ENCODE peak calls at places on chromosome 4, in ten cellular contexts. T is tibial artery, F is fibroblast of the aortic adventitia, D is nephron progenitor cell, I is GM10248, V is AG09319, Y is neural crest cell, P is upper lobe of right lung, N is fibroblast of lung, W is ovary. E is an unnamed sample.

GRCh38 chr4:128649575-128650205 is 159.8 kb upstream of the JADE1 start:
- DNase-seq in T (no peak), F (peak; percentile 46), D (no peak), I (no peak), V (no peak), Y (no peak), P (no peak), N (peak; percentile 75), W (no peak), E (no peak)

GRCh38 chr4:173436149-173436579 is 37.2 kb upstream of the SCRG1 start:
- DNase-seq in T (no peak), F (peak; percentile 94), D (peak; percentile 33), I (no peak), V (peak; percentile 59), Y (no peak), P (no peak), N (peak; percentile 92), W (no peak), E (no peak)

GRCh38 chr4:3107271-3108185 is 33.0 kb downstream of the HTT start:
- DNase-seq in T (peak; percentile 61), F (peak; percentile 59), D (no peak), I (no peak), V (no peak), Y (no peak), P (no peak), N (no peak), W (no peak), E (no peak)

GRCh38 chr4:33080262-33080661 is 2360.1 kb downstream of the PCDH7 start:
- DNase-seq in T (no peak), F (no peak), D (no peak), I (no peak), V (no peak), Y (no peak), P (no peak), N (no peak), W (no peak), E (no peak)

GRCh38 chr4:8280158-8280875 is 10.8 kb downstream of the HTRA3 start:
- DNase-seq in T (no peak), F (no peak), D (no peak), I (no peak), V (no peak), Y (no peak), P (no peak), N (no peak), W (peak; percentile 29), E (no peak)

GRCh38 chr4:103757631-103758030 is 37.8 kb upstream of the TACR3 start:
- DNase-seq in T (no peak), F (no peak), D (no peak), I (no peak), V (no peak), Y (no peak), P (no peak), N (no peak), W (no peak), E (no peak)

GRCh38 chr4:42048394-42048793 is 58.1 kb downstream of the SLC30A9 start:
- DNase-seq in T (no peak), F (peak; percentile 75), D (no peak), I (no peak), V (no peak), Y (no peak), P (no peak), N (peak; percentile 85), W (no peak), E (no peak)

GRCh38 chr4:168655182-168655581 is 158.3 kb downstream of the PALLD start:
- DNase-seq in T (no peak), F (no peak), D (no peak), I (no peak), V (no peak), Y (no peak), P (no peak), N (no peak), W (no peak), E (no peak)

GRCh38 chr4:159564615-159565014 is 461.7 kb downstream of the RAPGEF2 start:
- DNase-seq in T (no peak), F (no peak), D (no peak), I (no peak), V (no peak), Y (no peak), P (no peak), N (no peak), W (no peak), E (no peak)

GRCh38 chr4:17577660-17578481 is 873 bp downstream of the LAP3 start:
- DNase-seq in T (peak; percentile 47), F (peak; percentile 22), D (peak; percentile 56), I (no peak), V (no peak), Y (no peak), P (peak; percentile 79), N (peak; percentile 20), W (peak; percentile 56), E (peak; percentile 43)

GRCh38 chr4:7332216-7333023 is 102.3 kb downstream of the PSAPL1 start:
- DNase-seq in T (no peak), F (peak; percentile 35), D (no peak), I (no peak), V (no peak), Y (no peak), P (no peak), N (peak; percentile 91), W (peak; percentile 78), E (no peak)

GRCh38 chr4:98300706-98301105 is 39.5 kb downstream of the RAP1GDS1 start:
- DNase-seq in T (no peak), F (no peak), D (no peak), I (no peak), V (no peak), Y (no peak), P (no peak), N (no peak), W (no peak), E (no peak)

GRCh38 chr4:31051565-31051964 is 331.4 kb downstream of the PCDH7 start:
- DNase-seq in T (no peak), F (peak; percentile 11), D (no peak), I (no peak), V (no peak), Y (no peak), P (no peak), N (peak; percentile 65), W (no peak), E (no peak)
- TF ChIP-seq CTCF in T (no peak), F (no peak), D (no peak), I (no peak), V (no peak), Y (no peak), P (no peak), N (no peak), W (no peak), E (no peak)

GRCh38 chr4:152348670-152349069 is 187.2 kb downstream of the FBXW7 start:
- DNase-seq in T (no peak), F (peak; percentile 47), D (no peak), I (no peak), V (no peak), Y (no peak), P (no peak), N (peak; percentile 10), W (no peak), E (no peak)
- TF ChIP-seq CTCF in T (peak; percentile 13), F (peak; percentile 61), D (peak; percentile 19), I (no peak), V (peak; percentile 17), Y (peak; percentile 49), P (no peak), N (peak; percentile 12), W (no peak), E (no peak)

GRCh38 chr4:85688055-85688740 is 213.2 kb downstream of the ARHGAP24 start:
- DNase-seq in T (no peak), F (no peak), D (no peak), I (no peak), V (no peak), Y (no peak), P (no peak), N (no peak), W (no peak), E (no peak)

GRCh38 chr4:85681194-85681803 is 206.3 kb downstream of the ARHGAP24 start:
- DNase-seq in T (peak; percentile 71), F (peak; percentile 99), D (no peak), I (no peak), V (peak; percentile 97), Y (no peak), P (no peak), N (peak; percentile 98), W (no peak), E (no peak)

GRCh38 chr4:85682391-85682790 is 207.4 kb downstream of the ARHGAP24 start:
- DNase-seq in T (no peak), F (no peak), D (no peak), I (no peak), V (no peak), Y (no peak), P (no peak), N (no peak), W (no peak), E (no peak)

GRCh38 chr4:85684676-85685075 is 209.7 kb downstream of the ARHGAP24 start:
- DNase-seq in T (no peak), F (no peak), D (no peak), I (no peak), V (no peak), Y (no peak), P (no peak), N (no peak), W (no peak), E (no peak)

DNA sequence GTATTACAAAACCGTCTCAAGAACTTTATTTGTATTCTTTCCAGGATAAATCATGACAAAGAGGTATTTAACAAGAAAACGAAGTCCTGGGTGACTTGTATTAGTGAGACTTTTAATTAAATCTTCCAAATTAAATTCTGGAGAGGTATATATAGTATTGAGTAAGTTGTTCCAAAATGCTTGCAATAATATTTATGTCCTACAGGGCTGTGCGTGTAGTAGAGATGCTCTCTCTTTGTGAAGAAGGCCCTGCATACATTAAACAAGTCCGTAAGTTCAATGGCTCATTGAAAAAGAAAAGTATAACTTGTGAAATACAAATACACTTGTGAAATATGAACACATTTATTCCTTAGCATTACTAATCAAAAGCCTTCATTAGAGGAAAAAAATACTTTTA is 211.4 kb downstream of the ARHGAP24 start:
- DNase-seq in T (no peak), F (no peak), D (no peak), I (no peak), V (no peak), Y (no peak), P (no peak), N (no peak), W (no peak), E (no peak)
- TF ChIP-seq CTCF in T (no peak), F (no peak), D (no peak), I (no peak), V (no peak), Y (peak; percentile 20), P (no peak), N (no peak), W (no peak), E (peak; percentile 29)

DNA sequence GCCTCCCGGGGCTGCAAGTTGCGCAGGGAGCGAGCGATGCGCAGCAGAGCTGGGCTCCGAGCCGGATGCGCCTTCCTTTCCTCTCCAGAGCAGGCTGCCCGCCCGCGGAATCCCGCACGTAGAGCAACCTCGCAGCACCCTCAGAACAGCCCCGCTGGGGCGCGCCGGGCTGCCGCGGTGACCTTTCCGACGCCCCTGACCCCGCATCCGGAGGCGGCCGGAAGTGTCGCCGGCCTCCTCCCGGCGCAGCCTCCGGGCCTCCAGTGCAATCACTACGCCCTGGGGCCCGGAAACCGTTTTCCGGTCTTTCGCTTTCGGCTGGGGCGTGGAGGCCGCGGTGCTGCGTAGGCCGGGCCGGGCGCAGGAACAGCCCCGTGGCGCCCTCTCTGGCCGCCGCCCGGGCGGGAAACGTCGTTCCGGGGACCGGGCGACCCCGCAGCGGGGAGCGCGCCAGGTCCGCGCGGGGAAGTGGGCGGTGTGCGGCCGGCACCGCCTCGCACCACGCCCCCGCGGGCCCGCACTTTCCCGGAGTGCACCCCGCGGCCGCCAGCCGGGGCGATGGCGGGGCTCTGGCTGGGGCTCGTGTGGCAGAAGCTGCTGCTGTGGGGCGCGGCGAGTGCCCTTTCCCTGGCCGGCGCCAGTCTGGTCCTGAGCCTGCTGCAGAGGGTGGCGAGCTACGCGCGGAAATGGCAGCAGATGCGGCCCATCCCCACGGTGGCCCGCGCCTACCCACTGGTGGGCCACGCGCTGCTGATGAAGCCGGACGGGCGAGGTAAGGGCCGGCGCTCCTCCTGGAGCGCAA is at the start of gene CYP4V2:
- DNase-seq in T (peak; percentile 82), F (peak; percentile 76), D (peak; percentile 74), I (peak; percentile 93), V (peak; percentile 48), Y (peak; percentile 67), P (peak; percentile 94), N (peak; percentile 79), W (peak; percentile 87), E (peak; percentile 76)
- TF ChIP-seq CTCF in T (peak; percentile 13), F (peak; percentile 19), D (no peak), I (peak; percentile 73), V (no peak), Y (peak; percentile 42), P (peak; percentile 42), N (no peak), W (peak; percentile 33), E (no peak)

E was measured in endothelial cell.